ENCODE peak calls at places on chromosomes 7 and 10, in five cellular contexts. B is H9, P is mesenchymal stem cell, S is H1, Q is trophoblast cell. H is an unnamed sample.

GRCh38 chr7:66768865-66769832 is 28.6 kb downstream of the RABGEF1 start:
- DNase-seq in Q (no peak), S (no peak), B (no peak), P (peak), H (no peak)

GRCh38 chr7:151721694-151722093 is 155.2 kb downstream of the PRKAG2 start:
- DNase-seq in S (no peak), P (no peak), B (no peak), Q (peak), H (no peak)

GRCh38 chr10:86357676-86358075 is 8.9 kb downstream of the GRID1 start:
- DNase-seq in Q (no peak), S (no peak), P (no peak), B (no peak), H (no peak)

GRCh38 chr10:46283945-46284285 is 2.9 kb upstream of the ANTXRL start:
- DNase-seq in P (no peak), S (no peak), B (no peak), Q (no peak), H (no peak)

GRCh38 chr10:116773306-116773705 is 30.9 kb upstream of the HSPA12A start:
- DNase-seq in B (no peak), S (no peak), P (no peak), Q (no peak), H (no peak)

GRCh38 chr10:100531761-100532160 is 2.1 kb upstream of the NDUFB8 start:
- DNase-seq in S (no peak), B (no peak), P (no peak), Q (no peak), H (no peak)

GRCh38 chr10:30091136-30091535 is 31.8 kb upstream of the JCAD start:
- DNase-seq in Q (no peak), S (no peak), P (no peak), B (no peak), H (no peak)

GRCh38 chr10:88971668-88972067 is 18.9 kb upstream of the FAS start:
- DNase-seq in S (no peak), P (peak), B (no peak), Q (no peak), H (no peak)

GRCh38 chr10:112562803-112563663 is 116.0 kb downstream of the VTI1A start:
- DNase-seq in B (no peak), Q (no peak), S (no peak), P (no peak), H (peak)

GRCh38 chr10:91713471-91714072 is 80.7 kb upstream of the PPP1R3C start:
- DNase-seq in P (no peak), B (no peak), S (no peak), Q (no peak), H (no peak)

GRCh38 chr10:48255722-48256121 is 18.8 kb downstream of the FRMPD2 start:
- DNase-seq in P (no peak), Q (no peak), B (no peak), S (no peak), H (no peak)

GRCh38 chr7:100575206-100575631 is 1.5 kb upstream of the SAP25 start:
- DNase-seq in B (peak), P (no peak), S (no peak), Q (peak), H (no peak)

GRCh38 chr10:88472540-88472939 is 110.6 kb downstream of the RNLS start:
- DNase-seq in P (no peak), B (no peak), S (peak), Q (no peak), H (no peak)

GRCh38 chr7:140754506-140754905 is 58.0 kb downstream of the NDUFB2 start:
- DNase-seq in S (no peak), Q (no peak), P (no peak), B (no peak), H (no peak)

GRCh38 chr7:38558786-38559185 is 72.4 kb downstream of the AMPH start:
- DNase-seq in B (no peak), P (no peak), Q (peak), S (no peak), H (no peak)

DNA sequence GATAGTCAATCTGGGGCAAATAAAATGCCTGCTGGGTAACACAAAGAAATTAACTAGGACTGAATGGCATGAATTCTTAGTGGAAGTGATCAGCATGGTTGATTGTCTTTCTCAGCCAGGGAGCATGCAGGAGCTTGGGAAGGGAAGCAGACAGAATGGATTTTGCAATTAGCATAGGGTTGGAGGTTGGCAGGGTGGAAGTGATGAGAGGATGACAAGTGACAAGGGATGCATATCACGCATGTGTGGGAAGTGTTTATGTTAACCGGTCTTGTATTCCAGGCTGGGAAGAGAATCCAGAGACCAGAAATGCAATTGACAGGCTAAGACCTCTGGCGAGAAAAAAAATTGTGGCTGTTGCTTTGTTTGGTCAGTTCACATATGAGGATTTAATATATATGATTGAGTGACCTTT is 8.2 kb downstream of the MDFIC start:
- DNase-seq in S (no peak), P (peak), Q (no peak), B (peak), H (peak)
- H3K14ac ChIP-seq in S (no peak), P (no peak), Q (no peak), B (no peak), H (no peak)

DNA sequence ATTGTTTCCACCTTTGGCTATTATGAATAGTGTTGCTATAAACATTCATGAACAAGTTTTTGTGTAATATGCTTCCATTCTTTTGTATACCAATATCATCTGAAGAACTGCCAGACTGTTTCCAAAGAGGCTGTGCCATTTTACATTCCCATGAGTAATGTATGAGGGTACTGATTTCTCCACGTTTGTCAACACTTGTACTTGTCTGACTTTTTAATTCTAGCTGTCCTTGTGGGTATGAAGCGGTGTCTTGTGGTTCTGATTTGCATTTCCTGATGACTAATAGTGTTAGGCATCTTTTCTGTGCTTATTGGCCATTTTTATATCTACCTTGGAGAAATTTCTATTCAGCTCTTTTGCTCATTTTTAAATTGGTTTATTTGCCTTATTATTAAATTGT is 52.8 kb downstream of the LSMEM1 start:
- DNase-seq in B (no peak), S (no peak), P (no peak), Q (peak), H (no peak)
- H4K91ac ChIP-seq in B (no peak), S (no peak), P (no peak), Q (no peak), H (no peak)

GRCh38 chr10:119221201-119221600 is 13.8 kb downstream of the GRK5 start:
- DNase-seq in S (no peak), Q (peak), P (peak), B (no peak), H (no peak)
- H2BK12ac ChIP-seq in S (no peak), Q (no peak), P (no peak), B (no peak), H (no peak)

DNA sequence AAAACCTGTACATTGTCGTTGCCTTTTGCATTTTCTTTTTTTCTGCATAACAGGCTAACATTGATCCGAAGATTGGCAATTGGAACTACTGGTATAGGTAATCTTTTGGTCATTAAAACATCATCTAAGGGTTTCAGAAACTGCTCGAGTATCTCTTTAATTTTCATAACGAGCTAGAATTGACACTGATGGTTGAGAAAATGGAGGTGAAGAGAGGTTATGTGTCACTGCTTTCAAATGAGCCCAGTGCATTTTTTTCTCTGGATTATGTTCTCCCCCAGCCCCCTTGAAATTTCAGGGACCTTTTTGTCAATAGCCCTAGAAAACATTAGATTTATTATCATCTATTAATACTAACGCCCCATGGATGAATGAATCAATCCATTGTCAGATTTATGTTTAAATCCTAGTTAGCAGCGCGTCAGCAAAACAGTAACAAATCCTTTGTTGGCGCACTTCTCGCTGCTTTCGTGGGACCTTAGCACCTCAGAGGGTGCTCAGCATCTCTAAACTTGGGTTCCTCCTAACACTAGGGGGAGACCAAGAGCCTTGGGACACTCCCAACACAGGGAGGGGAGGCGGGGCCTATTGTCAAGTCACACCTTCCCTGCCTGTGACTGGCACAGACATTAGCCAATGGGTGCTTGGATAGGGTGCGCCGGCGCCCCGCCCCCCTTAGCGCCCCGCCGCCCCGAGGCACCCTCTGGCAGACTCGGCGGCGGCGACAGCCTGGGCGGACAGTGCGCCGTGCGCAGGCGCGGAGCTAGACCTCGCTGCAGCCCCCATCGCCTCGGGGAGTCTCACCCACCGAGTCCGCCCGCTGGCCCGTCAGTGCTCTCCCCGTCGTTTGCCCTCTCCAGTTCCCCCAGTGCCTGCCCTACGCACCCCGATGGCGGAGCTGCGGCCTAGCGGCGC is at the start of gene SUFU:
- DNase-seq in Q (peak), P (peak), S (peak), B (peak), H (peak)
- H3K14ac ChIP-seq in Q (peak), P (peak), S (no peak), B (no peak), H (peak)

H was measured in neuronal stem cell.